ENCODE peak calls at places on chromosome 6, in four cellular contexts. I is spleen, V is astrocyte of the cerebellum, D is fibroblast of lung. M is an unnamed sample.

GRCh38 chr6:139406577-139407343 is 32.3 kb upstream of the CITED2 start:
- DNase-seq in I (no peak), V (no peak), D (peak), M (no peak)

GRCh38 chr6:3732345-3733141 is 19.0 kb downstream of the PXDC1 start:
- DNase-seq in I (peak), V (peak), D (peak), M (no peak)

GRCh38 chr6:41053056-41053455 is at the start of gene APOBEC2:
- DNase-seq in I (no peak), V (no peak), D (no peak), M (no peak)

GRCh38 chr6:52517502-52518278 is 59.2 kb downstream of the TRAM2 start:
- DNase-seq in I (no peak), V (peak), D (peak), M (peak)

GRCh38 chr6:36129889-36130671 is at the start of gene MAPK13:
- DNase-seq in I (peak), V (no peak), D (peak), M (no peak)

GRCh38 chr6:50986319-50986718 is 167.6 kb downstream of the TFAP2B start:
- DNase-seq in I (no peak), V (no peak), D (no peak), M (no peak)

GRCh38 chr6:14324042-14324441 is 206.5 kb downstream of the CD83 start:
- DNase-seq in I (no peak), V (no peak), D (peak), M (no peak)

GRCh38 chr6:170047813-170048212 is 243.1 kb downstream of the DLL1 start:
- DNase-seq in I (peak), V (no peak), D (no peak), M (no peak)

GRCh38 chr6:166087246-166087645 is 80.4 kb downstream of the TBXT start:
- DNase-seq in I (no peak), V (no peak), D (no peak), M (no peak)

GRCh38 chr6:134168580-134169223 is 116.3 kb upstream of the SLC2A12 start:
- DNase-seq in I (no peak), V (no peak), D (no peak), M (no peak)

GRCh38 chr6:142015011-142015410 is 117.7 kb upstream of the GJE1 start:
- DNase-seq in I (no peak), V (no peak), D (no peak), M (no peak)

GRCh38 chr6:142011775-142012174 is 121.0 kb upstream of the GJE1 start:
- DNase-seq in I (no peak), V (no peak), D (peak), M (no peak)

GRCh38 chr6:142014515-142014914 is 118.2 kb upstream of the GJE1 start:
- DNase-seq in I (no peak), V (peak), D (peak), M (peak)

GRCh38 chr6:142013286-142013685 is 119.4 kb upstream of the GJE1 start:
- DNase-seq in I (no peak), V (peak), D (peak), M (peak)

GRCh38 chr6:142013875-142014495 is 118.7 kb upstream of the GJE1 start:
- DNase-seq in I (no peak), V (no peak), D (peak), M (no peak)
- H3K4me3 ChIP-seq in I (no peak), V (no peak), D (no peak), M (no peak)

DNA sequence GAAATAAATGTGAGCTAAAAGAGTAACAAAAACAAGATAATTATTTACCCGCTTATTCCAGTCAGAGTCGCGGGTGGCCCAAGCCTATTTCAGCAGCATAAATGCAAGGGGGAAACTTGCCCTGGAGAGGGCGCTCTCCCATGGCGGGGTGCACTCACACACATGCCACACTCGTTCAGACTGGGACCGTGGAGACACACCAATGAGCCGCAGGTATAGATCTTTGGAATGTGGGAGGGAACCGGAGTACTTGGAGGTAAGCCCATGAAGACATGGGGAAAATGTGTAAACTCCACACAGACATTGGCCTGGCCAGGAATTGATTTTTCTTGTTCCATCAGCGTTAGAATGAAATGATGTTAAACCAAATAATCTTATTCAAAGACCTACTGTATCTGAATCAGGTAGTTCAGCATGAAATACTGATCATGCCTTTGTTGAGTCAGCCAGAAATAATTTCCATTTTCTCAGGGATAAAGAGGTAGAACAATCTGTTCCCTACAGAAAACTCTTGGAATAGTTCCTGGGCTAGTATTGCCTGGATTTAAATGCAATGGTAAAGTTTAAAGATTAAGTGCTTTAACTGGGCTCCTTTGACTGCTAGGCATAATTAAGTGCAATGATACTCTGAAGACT is 191.5 kb downstream of the MCHR2 start:
- DNase-seq in I (no peak), V (no peak), D (no peak), M (no peak)
- TF ChIP-seq CTCF in I (no peak), V (no peak), D (no peak), M (peak)

GRCh38 chr6:116461075-116461474 is at the start of gene CALHM6:
- DNase-seq in I (no peak), V (no peak), D (no peak), M (no peak)
- H3K4me3 ChIP-seq in I (peak), V (peak), D (peak), M (peak)

GRCh38 chr6:130037207-130037811 is 18.9 kb downstream of the L3MBTL3 start:
- DNase-seq in I (no peak), V (no peak), D (no peak), M (no peak)
- TF ChIP-seq CTCF in I (no peak), V (peak), D (peak), M (peak)

GRCh38 chr6:44842616-44843015 is 455.1 kb downstream of the CDC5L start:
- DNase-seq in I (no peak), V (no peak), D (no peak), M (no peak)
- H3K4me3 ChIP-seq in I (no peak), V (no peak), D (no peak), M (no peak)

GRCh38 chr6:5894357-5894756 is 112.4 kb downstream of the NRN1 start:
- DNase-seq in I (no peak), V (no peak), D (no peak), M (no peak)

GRCh38 chr6:5893295-5893694 is 113.4 kb downstream of the NRN1 start:
- DNase-seq in I (no peak), V (no peak), D (no peak), M (no peak)

GRCh38 chr6:5899216-5900045 is 107.3 kb downstream of the NRN1 start:
- DNase-seq in I (no peak), V (no peak), D (no peak), M (no peak)

GRCh38 chr6:5898102-5898501 is 108.6 kb downstream of the NRN1 start:
- DNase-seq in I (no peak), V (no peak), D (no peak), M (no peak)

DNA sequence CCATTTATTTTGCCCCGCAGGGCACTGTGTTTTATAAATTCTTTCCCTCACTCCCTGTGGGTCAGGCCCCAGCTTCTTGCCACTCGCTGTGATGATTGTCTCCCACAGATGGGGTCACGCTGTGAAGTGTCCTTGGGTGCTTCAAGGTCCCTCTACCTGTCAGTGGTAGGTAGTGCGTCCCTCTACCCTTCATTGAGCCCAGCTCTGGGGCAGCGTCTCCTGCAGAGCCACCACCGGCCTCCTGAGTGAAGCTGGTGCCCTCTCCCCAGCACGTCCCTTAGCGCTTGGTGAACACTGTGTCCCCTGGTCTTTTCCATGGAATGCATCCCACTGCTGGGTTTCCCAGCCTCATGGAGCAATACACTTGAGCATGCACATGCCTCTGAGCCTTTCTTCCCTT is 108.2 kb downstream of the NRN1 start:
- DNase-seq in I (no peak), V (no peak), D (no peak), M (no peak)
- TF ChIP-seq CTCF in I (no peak), V (no peak), D (no peak), M (no peak)